ENCODE peak calls at places on chromosomes 12 and 14, in seven cellular contexts. J is HCT116; N is EH; F is activated CD8-positive, alpha-beta memory T cell treated with anti-CD3 and anti-CD28 coated beads for 24 hours; I is smooth muscle cell of the brain vasculature; A is hepatocyte; D is NCI-H1436. R is an unnamed sample.
A peak's percentile ranks its signal among the peaks of the same experiment; 100 is the strongest.

GRCh38 chr14:31420013-31420318 is 384 bp downstream of the HEATR5A start:
- DNase-seq in D (no peak), I (no peak), F (no peak), A (no peak), J (no peak), N (no peak), R (no peak)

GRCh38 chr14:95386536-95386935 is 66.8 kb upstream of the CLMN start:
- DNase-seq in I (no peak), F (no peak), D (no peak), A (no peak), J (no peak), N (no peak), R (no peak)

GRCh38 chr14:95069018-95069417 is 88.3 kb downstream of the DICER1 start:
- DNase-seq in I (no peak), D (no peak), J (no peak), F (peak; percentile 26), N (no peak), A (no peak), R (no peak)

GRCh38 chr14:94752575-94752974 is 17.3 kb downstream of the GSC start:
- DNase-seq in J (no peak), N (no peak), I (no peak), F (no peak), A (no peak), D (no peak), R (no peak)

GRCh38 chr14:31265701-31266398 is 58.3 kb upstream of the HECTD1 start:
- DNase-seq in I (no peak), J (no peak), D (no peak), A (peak; percentile 68), F (no peak), N (peak; percentile 43), R (no peak)

GRCh38 chr14:91866511-91867295 is 633 bp downstream of the TC2N start:
- DNase-seq in A (no peak), J (no peak), D (no peak), N (no peak), I (no peak), F (no peak), R (no peak)

GRCh38 chr12:4289334-4289878 is 15.8 kb downstream of the CCND2 start:
- DNase-seq in D (no peak), J (no peak), A (no peak), F (peak; percentile 57), I (no peak), N (no peak), R (no peak)

GRCh38 chr12:2998789-2999264 is 39.6 kb downstream of the TEAD4 start:
- DNase-seq in D (no peak), I (peak; percentile 59), N (peak; percentile 87), F (no peak), A (no peak), J (no peak), R (no peak)

GRCh38 chr14:58899317-58899713 is 261.6 kb downstream of the DACT1 start:
- DNase-seq in I (no peak), F (no peak), J (no peak), A (no peak), N (peak; percentile 90), D (no peak), R (no peak)

GRCh38 chr12:69430942-69431603 is 39.1 kb upstream of the FRS2 start:
- DNase-seq in N (no peak), D (no peak), J (no peak), A (no peak), F (no peak), I (no peak), R (no peak)

GRCh38 chr14:99177046-99177655 is 94.8 kb downstream of the BCL11B start:
- DNase-seq in N (no peak), D (no peak), J (no peak), A (no peak), F (peak; percentile 57), I (no peak), R (no peak)

GRCh38 chr12:646303-647038 is 16.8 kb downstream of the NINJ2 start:
- DNase-seq in J (no peak), I (no peak), N (no peak), F (no peak), D (no peak), A (peak; percentile 57), R (no peak)

GRCh38 chr14:105165761-105166485 is 2.7 kb downstream of the JAG2 start:
- DNase-seq in A (no peak), J (no peak), D (no peak), N (no peak), F (no peak), I (no peak), R (no peak)

GRCh38 chr14:30935445-30935844 is 61.1 kb downstream of the COCH start:
- DNase-seq in A (no peak), J (no peak), F (no peak), D (no peak), N (peak; percentile 37), I (no peak), R (no peak)

GRCh38 chr14:95300697-95301526 is 18.8 kb downstream of the CLMN start:
- DNase-seq in F (no peak), N (no peak), A (no peak), D (no peak), J (no peak), I (no peak), R (no peak)

GRCh38 chr12:25186788-25187397 is 8.1 kb downstream of the DNAI7 start:
- DNase-seq in I (no peak), D (no peak), J (no peak), N (peak; percentile 22), A (no peak), F (no peak), R (no peak)

GRCh38 chr12:118606690-118607089 is 230.3 kb downstream of the SUDS3 start:
- DNase-seq in F (no peak), A (no peak), D (no peak), I (no peak), N (no peak), J (no peak), R (no peak)

GRCh38 chr14:51614707-51615106 is 37.0 kb upstream of the FRMD6 start:
- DNase-seq in I (no peak), F (no peak), D (peak; percentile 7), J (no peak), N (peak; percentile 77), A (no peak), R (no peak)

GRCh38 chr12:103780992-103781391 is 60.0 kb downstream of the NT5DC3 start:
- DNase-seq in F (no peak), I (no peak), A (no peak), J (no peak), N (no peak), D (no peak), R (no peak)

GRCh38 chr12:66719862-66720261 is 41.0 kb upstream of the GRIP1 start:
- DNase-seq in D (no peak), J (no peak), F (no peak), A (no peak), I (no peak), N (no peak), R (no peak)

GRCh38 chr12:98533723-98534251 is 18.4 kb downstream of the TMPO start:
- DNase-seq in N (peak; percentile 74), D (no peak), J (no peak), A (peak; percentile 68), F (no peak), I (no peak), R (no peak)

GRCh38 chr14:29927596-29928341 is at the start of gene PRKD1:
- DNase-seq in F (no peak), N (peak; percentile 80), I (no peak), J (no peak), A (peak; percentile 85), D (no peak), R (no peak)

GRCh38 chr12:22046968-22047390 is 961 bp downstream of the CMAS start:
- DNase-seq in N (no peak), A (no peak), F (no peak), J (no peak), I (no peak), D (no peak), R (no peak)

GRCh38 chr14:61568572-61569011 is 126.7 kb upstream of the HIF1A start:
- DNase-seq in N (no peak), J (no peak), I (no peak), F (peak; percentile 79), D (peak; percentile 34), A (no peak), R (peak; percentile 95)

GRCh38 chr14:100784523-100785337 is 41.2 kb upstream of the MEG3 start:
- DNase-seq in D (no peak), F (no peak), I (no peak), N (no peak), J (no peak), A (no peak), R (no peak)

GRCh38 chr12:40831916-40832315 is 139.7 kb downstream of the CNTN1 start:
- DNase-seq in I (no peak), F (no peak), A (no peak), D (no peak), N (no peak), J (no peak), R (no peak)

GRCh38 chr12:95976416-95976832 is 19.7 kb downstream of the HAL start:
- DNase-seq in N (peak; percentile 28), I (no peak), F (no peak), A (no peak), J (no peak), D (no peak), R (no peak)

GRCh38 chr12:98253207-98253606 is 262.2 kb upstream of the TMPO start:
- DNase-seq in F (no peak), I (no peak), J (no peak), D (no peak), N (no peak), A (no peak), R (no peak)

GRCh38 chr14:20516921-20517320 is 11.6 kb downstream of the RNASE10 start:
- DNase-seq in A (no peak), J (no peak), D (no peak), N (peak; percentile 59), F (no peak), I (peak; percentile 33), R (no peak)

GRCh38 chr14:49634547-49635334 is at the start of gene DNAAF2:
- DNase-seq in D (peak; percentile 38), J (no peak), A (peak; percentile 83), I (no peak), F (peak; percentile 86), N (peak; percentile 79), R (peak; percentile 81)

GRCh38 chr12:6370994-6371754 is 4.2 kb downstream of the SCNN1A start:
- DNase-seq in D (peak; percentile 92), J (peak; percentile 95), I (no peak), A (peak; percentile 91), F (no peak), N (peak; percentile 63), R (no peak)

GRCh38 chr14:87869619-87870583 is 123.1 kb downstream of the GALC start:
- DNase-seq in F (no peak), J (no peak), A (peak; percentile 23), D (no peak), I (no peak), N (peak; percentile 47), R (no peak)

GRCh38 chr14:51004801-51005526 is 60.7 kb upstream of the PYGL start:
- DNase-seq in N (peak; percentile 54), D (peak; percentile 30), A (peak; percentile 47), J (no peak), I (no peak), F (no peak), R (no peak)

GRCh38 chr14:94165744-94166143 is 8.4 kb upstream of the PPP4R4 start:
- DNase-seq in A (no peak), N (no peak), J (no peak), I (no peak), F (no peak), D (no peak), R (no peak)